ENCODE peak calls at places on chromosome 10, in four cellular contexts. H, G, U and X are unnamed samples.

GRCh38 chr10:32239770-32240169 is 107.2 kb downstream of the EPC1 start:
- DNase-seq in H (peak), G (no peak), U (no peak), X (no peak)

GRCh38 chr10:31157125-31157983 is 125.7 kb upstream of the ZNF438 start:
- DNase-seq in H (peak), G (no peak), U (no peak), X (no peak)

GRCh38 chr10:47332946-47333345 is 10.7 kb downstream of the GDF2 start:
- DNase-seq in H (peak), G (no peak), U (no peak), X (no peak)

GRCh38 chr10:28480566-28480965 is 52.4 kb upstream of the WAC start:
- DNase-seq in H (no peak), G (no peak), U (no peak), X (no peak)

GRCh38 chr10:85650791-85651506 is 715.6 kb downstream of the GRID1 start:
- DNase-seq in H (no peak), G (no peak), U (no peak), X (no peak)

GRCh38 chr10:21432266-21432665 is 93.2 kb downstream of the SKIDA1 start:
- DNase-seq in H (no peak), G (no peak), U (no peak), X (no peak)

GRCh38 chr10:58544135-58544534 is 31.5 kb downstream of the BICC1 start:
- DNase-seq in H (no peak), G (no peak), U (no peak), X (no peak)

GRCh38 chr10:12251581-12251980 is 55.6 kb downstream of the CDC123 start:
- DNase-seq in H (no peak), G (no peak), U (no peak), X (no peak)

GRCh38 chr10:107865691-107866090 is 701.2 kb upstream of the SORCS1 start:
- DNase-seq in H (no peak), G (no peak), U (no peak), X (no peak)
- TF ChIP-seq CTCF in H (no peak), G (peak), U (no peak), X (peak)

GRCh38 chr10:35632027-35632426 is 10.1 kb downstream of the FZD8 start:
- DNase-seq in H (no peak), G (no peak), U (no peak), X (no peak)
- TF ChIP-seq CTCF in H (no peak), G (peak), U (no peak), X (peak)

GRCh38 chr10:62426086-62426485 is 51.9 kb downstream of the ZNF365 start:
- DNase-seq in H (peak), G (no peak), U (no peak), X (no peak)

GRCh38 chr10:62426600-62426999 is 52.4 kb downstream of the ZNF365 start:
- DNase-seq in H (no peak), G (no peak), U (no peak), X (peak)

GRCh38 chr10:62424026-62424425 is 49.9 kb downstream of the ZNF365 start:
- DNase-seq in H (no peak), G (no peak), U (no peak), X (no peak)

GRCh38 chr10:62422068-62422590 is 48.0 kb downstream of the ZNF365 start:
- DNase-seq in H (peak), G (no peak), U (no peak), X (no peak)
- TF ChIP-seq CTCF in H (no peak), G (no peak), U (no peak), X (no peak)

DNA sequence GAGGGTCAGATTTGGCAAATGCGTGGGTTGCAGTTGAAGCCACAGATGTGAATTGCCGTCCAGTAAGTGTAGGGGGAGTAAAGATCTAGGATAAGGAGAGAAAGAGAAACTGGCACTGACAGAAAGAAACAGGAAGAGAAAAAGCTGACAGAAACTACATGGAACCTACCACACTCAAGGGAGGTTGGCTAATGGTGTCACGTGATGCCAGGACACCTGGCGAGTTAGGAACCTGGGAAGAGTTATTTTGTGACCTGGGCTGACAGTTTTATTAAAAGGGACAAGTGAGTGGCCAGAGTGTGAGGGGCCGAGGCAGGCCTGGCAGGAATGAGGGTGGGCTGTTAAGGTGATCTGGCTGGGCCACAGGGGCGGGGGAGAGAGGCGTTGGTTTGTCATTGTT is 188.7 kb downstream of the ADARB2 start:
- DNase-seq in H (no peak), G (no peak), U (no peak), X (no peak)
- TF ChIP-seq CTCF in H (no peak), G (no peak), U (no peak), X (no peak)